ENCODE peak calls at places on chromosomes 11 and 22, in six cellular contexts. U is Peyer's patch; X is CD8-positive, alpha-beta memory T cell; A is WERI-Rb-1; B is colonic mucosa; Q is caudate nucleus. P is an unnamed sample.

GRCh38 chr11:71075116-71075720 is 177.2 kb downstream of the SHANK2 start:
- DNase-seq in U (no peak), X (no peak), A (no peak), B (no peak), Q (no peak), P (no peak)

GRCh38 chr22:29326481-29326880 is 11.0 kb upstream of the RASL10A start:
- DNase-seq in U (no peak), X (no peak), A (no peak), B (no peak), Q (no peak), P (no peak)

GRCh38 chr22:46425011-46425410 is 89.5 kb downstream of the TRMU start:
- DNase-seq in U (no peak), X (no peak), A (no peak), B (no peak), Q (no peak), P (no peak)

GRCh38 chr11:114116357-114116756 is 56.8 kb downstream of the ZBTB16 start:
- DNase-seq in U (no peak), X (no peak), A (no peak), B (no peak), Q (no peak), P (no peak)

GRCh38 chr11:125423247-125423849 is 72.7 kb downstream of the FEZ1 start:
- DNase-seq in U (no peak), X (no peak), A (peak), B (no peak), Q (no peak), P (no peak)

GRCh38 chr11:85096939-85097338 is 530.2 kb downstream of the DLG2 start:
- DNase-seq in U (no peak), X (no peak), A (no peak), B (no peak), Q (no peak), P (no peak)

GRCh38 chr11:44958165-44958564 is 7.5 kb upstream of the TP53I11 start:
- DNase-seq in U (peak), X (no peak), A (no peak), B (peak), Q (no peak), P (no peak)

GRCh38 chr11:69464621-69464960 is 16.9 kb upstream of the LINC01488 start:
- DNase-seq in U (no peak), X (no peak), A (no peak), B (peak), Q (no peak), P (no peak)

GRCh38 chr11:111819161-111820058 is 52.0 kb downstream of the ALG9 start:
- DNase-seq in U (no peak), X (no peak), A (peak), B (peak), Q (no peak), P (no peak)

DNA sequence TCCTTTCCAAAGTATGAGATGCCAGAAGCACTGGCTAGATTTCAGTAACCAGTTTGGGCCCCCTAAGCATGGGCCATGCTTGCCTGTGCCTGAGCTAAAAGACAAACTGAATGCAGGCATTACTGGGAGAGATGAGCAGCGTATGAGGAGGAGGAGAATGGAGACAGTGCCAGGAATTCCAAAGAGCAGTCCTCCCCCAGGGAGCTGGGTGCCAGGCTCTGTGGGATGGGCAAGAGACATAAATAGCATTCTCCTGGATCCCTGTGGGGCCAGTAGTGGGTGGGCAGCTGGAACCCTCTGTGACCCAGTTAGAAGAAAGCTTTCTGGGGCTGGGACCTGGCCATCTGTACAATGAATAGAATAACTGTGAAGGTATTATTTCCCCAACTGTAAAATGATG is 235.6 kb downstream of the KCNA4 start:
- DNase-seq in U (no peak), X (no peak), A (no peak), B (no peak), Q (no peak), P (no peak)
- H3K27ac ChIP-seq in U (no peak), X (no peak), A (no peak), B (no peak), Q (peak), P (no peak)

GRCh38 chr22:19442166-19442565 is 5.3 kb downstream of the C22orf39 start:
- DNase-seq in U (no peak), X (no peak), A (no peak), B (no peak), Q (no peak), P (no peak)

GRCh38 chr22:19440411-19441195 is 6.9 kb downstream of the C22orf39 start:
- DNase-seq in U (no peak), X (no peak), A (no peak), B (no peak), Q (no peak), P (no peak)

GRCh38 chr22:19446603-19447387 is 716 bp downstream of the C22orf39 start:
- DNase-seq in U (peak), X (no peak), A (no peak), B (peak), Q (no peak), P (no peak)

GRCh38 chr22:19447388-19448075 is at the start of gene C22orf39:
- DNase-seq in U (peak), X (peak), A (peak), B (peak), Q (peak), P (peak)

DNA sequence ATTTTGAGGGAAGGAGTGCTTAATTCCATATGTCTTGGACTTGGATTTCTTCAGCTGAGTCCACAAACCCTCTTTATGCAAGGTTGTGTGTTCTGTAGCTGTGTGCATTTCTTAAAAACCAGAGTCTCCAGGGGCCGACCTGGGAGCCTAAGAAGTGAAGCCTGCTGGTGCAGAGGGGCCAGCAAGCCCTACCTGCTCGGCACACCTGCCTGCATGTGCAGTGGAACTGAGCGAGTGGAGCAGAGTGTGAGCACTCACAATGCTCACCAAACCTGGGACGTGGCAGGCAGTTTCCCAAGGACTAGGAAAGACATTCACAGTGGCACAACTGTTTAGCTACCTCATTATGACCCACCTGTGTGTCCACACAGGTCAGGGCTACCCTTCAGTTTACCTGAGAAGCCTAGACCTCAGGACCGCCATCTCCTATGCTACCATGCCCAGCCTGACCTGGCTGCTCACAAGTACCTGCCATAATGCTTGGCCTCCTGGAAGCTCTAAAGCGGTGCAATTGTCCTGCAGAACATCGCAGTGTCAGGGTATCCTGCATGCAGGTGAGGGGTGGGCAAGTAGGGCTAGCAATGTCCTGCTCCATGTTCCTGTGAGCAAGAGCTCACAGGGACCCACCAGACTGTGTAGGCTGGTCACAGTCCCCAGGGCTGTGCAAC is 3.8 kb downstream of the C22orf39 start:
- DNase-seq in U (no peak), X (no peak), A (no peak), B (no peak), Q (no peak), P (no peak)
- H3K27ac ChIP-seq in U (no peak), X (no peak), A (no peak), B (no peak), Q (no peak), P (peak)

DNA sequence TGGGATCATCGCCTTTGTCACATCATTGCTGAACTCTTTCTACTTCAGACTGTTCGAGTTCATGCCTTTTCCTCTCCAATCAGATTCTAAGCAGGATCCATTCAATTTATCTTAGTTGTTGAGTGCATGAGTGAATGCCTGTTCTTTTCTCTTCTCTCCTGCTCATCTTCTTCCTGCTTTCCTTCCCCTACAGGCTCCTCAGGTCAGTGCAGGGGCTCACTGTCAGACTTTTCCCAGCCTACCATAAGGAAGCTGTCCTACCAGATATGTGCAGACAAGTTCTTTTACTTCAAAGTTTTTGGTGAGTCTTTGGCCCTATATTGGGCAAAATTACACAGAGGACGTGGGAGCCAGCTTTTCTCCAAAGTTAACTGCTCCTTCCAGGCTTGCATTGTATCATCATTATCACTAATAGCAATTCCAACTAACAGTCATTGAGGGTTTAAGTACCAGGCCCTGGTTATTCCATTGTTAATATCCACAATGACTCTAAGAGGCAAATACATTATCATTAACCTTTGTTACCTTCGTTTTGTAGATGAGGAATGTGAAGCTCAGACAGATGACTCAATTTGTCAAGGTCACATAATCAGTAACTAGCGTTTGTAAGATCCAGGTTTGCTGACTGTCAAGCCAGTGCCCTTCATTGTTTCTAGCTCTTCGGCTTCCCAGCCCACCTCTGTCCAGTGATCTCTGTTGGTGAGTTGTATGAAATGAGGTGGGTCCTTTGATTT is 30.4 kb downstream of the OR6Q1 start:
- DNase-seq in U (no peak), X (no peak), A (no peak), B (no peak), Q (no peak), P (no peak)
- H3K27ac ChIP-seq in U (no peak), X (no peak), A (no peak), B (no peak), Q (no peak), P (no peak)

DNA sequence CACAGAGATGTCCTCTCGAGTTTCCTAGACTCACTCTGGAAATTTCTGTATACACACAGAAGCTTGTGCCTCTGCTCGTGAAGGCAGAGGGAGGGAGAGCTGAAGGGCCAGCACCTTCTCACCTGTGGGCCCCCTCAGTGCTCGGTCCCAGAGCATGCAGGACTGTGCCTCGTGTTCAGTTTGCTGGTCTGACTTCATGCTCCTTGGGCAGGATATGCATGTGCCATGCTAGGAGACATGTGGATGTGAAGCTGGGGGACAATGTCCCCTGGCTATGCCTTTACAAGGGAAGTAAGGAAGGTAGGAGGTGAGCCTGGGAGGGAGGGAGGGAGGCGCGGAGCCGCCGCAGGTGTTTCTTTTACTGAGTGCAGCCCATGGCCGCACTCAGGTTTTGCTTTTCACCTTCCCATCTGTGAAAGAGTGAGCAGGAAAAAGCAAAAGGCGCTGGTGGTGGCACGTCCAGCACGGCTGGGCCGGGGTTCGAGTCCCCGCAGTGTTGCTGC is 22.6 kb downstream of the NEAT1 start:
- DNase-seq in U (no peak), X (no peak), A (no peak), B (no peak), Q (no peak), P (no peak)
- H3K27ac ChIP-seq in U (peak), X (no peak), A (no peak), B (no peak), Q (no peak), P (no peak)

GRCh38 chr11:121964591-121964990 is 151.4 kb downstream of the BLID start:
- DNase-seq in U (no peak), X (no peak), A (no peak), B (no peak), Q (no peak), P (no peak)
- H3K27ac ChIP-seq in U (no peak), X (no peak), A (no peak), B (no peak), Q (no peak), P (no peak)

GRCh38 chr11:22431074-22431473 is 92.9 kb downstream of the SLC17A6 start:
- DNase-seq in U (no peak), X (no peak), A (no peak), B (no peak), Q (no peak), P (no peak)

GRCh38 chr11:22432331-22433065 is 94.3 kb downstream of the SLC17A6 start:
- DNase-seq in U (no peak), X (no peak), A (peak), B (no peak), Q (peak), P (no peak)

GRCh38 chr11:22430286-22430685 is 92.1 kb downstream of the SLC17A6 start:
- DNase-seq in U (no peak), X (no peak), A (no peak), B (no peak), Q (no peak), P (no peak)

DNA sequence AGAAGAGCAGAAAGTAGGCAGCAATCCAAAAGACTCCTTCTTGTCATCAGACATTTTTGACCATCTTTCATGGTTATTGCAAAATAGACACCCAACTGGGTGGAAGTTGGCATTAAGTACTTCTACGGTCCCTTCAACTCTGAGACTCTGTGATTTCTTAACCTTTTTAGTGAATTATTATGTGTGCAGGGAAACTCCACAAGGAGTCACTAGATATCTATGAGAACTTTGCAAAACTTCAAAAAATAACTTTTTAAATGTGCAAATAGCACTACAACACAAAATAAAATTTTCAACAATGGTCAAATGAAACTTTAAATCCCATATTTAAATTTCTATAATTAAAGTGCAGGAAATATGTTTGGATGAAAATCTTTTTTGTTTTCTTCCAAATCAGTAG is 88.7 kb downstream of the SLC17A6 start:
- DNase-seq in U (no peak), X (no peak), A (no peak), B (no peak), Q (no peak), P (no peak)
- H3K27ac ChIP-seq in U (no peak), X (no peak), A (no peak), B (no peak), Q (no peak), P (no peak)

GRCh38 chr22:38172016-38172431 is 9.6 kb downstream of the PLA2G6 start:
- DNase-seq in U (no peak), X (no peak), A (no peak), B (no peak), Q (no peak), P (no peak)
- H3K27ac ChIP-seq in U (no peak), X (no peak), A (no peak), B (no peak), Q (peak), P (no peak)